ENCODE peak calls at places on chromosomes 7 and 10, in four cellular contexts. F is tibial nerve, G is IMR-90, M is HCT116. Q is an unnamed sample.

GRCh38 chr7:141076377-141076776 is 2.5 kb downstream of the TMEM178B start:
- DNase-seq in F (no peak), G (no peak), M (no peak), Q (no peak)

GRCh38 chr7:26199301-26200112 is 1.0 kb downstream of the HNRNPA2B1 start:
- DNase-seq in F (peak), G (peak), M (no peak), Q (peak)

GRCh38 chr7:77409739-77410545 is 6.2 kb downstream of the GSAP start:
- DNase-seq in F (no peak), G (peak), M (no peak), Q (no peak)

GRCh38 chr7:50957427-50957826 is 174.7 kb upstream of the GRB10 start:
- DNase-seq in F (no peak), G (no peak), M (no peak), Q (no peak)

GRCh38 chr7:13742719-13743640 is 246.5 kb downstream of the ETV1 start:
- DNase-seq in F (peak), G (peak), M (peak), Q (no peak)

GRCh38 chr10:118035358-118036031 is 11.2 kb downstream of the RAB11FIP2 start:
- DNase-seq in F (no peak), G (no peak), M (no peak), Q (no peak)

GRCh38 chr7:136533732-136534131 is 334.7 kb upstream of the CHRM2 start:
- DNase-seq in F (no peak), G (no peak), M (no peak), Q (peak)

GRCh38 chr10:51030480-51030879 is 43.8 kb upstream of the PRKG1 start:
- DNase-seq in F (no peak), G (peak), M (no peak), Q (no peak)

GRCh38 chr7:127252736-127253288 is at the start of gene GRM8:
- DNase-seq in F (peak), G (peak), M (no peak), Q (no peak)

GRCh38 chr7:36316319-36316718 is 73.3 kb upstream of the ANLN start:
- DNase-seq in F (no peak), G (no peak), M (no peak), Q (no peak)

GRCh38 chr10:15485684-15486316 is 114.7 kb upstream of the FAM171A1 start:
- DNase-seq in F (no peak), G (no peak), M (no peak), Q (no peak)

GRCh38 chr10:81884856-81885255 is 9.9 kb downstream of the NRG3 start:
- DNase-seq in F (no peak), G (no peak), M (no peak), Q (no peak)

GRCh38 chr7:156816943-156817572 is 75.9 kb downstream of the LMBR1 start:
- DNase-seq in F (no peak), G (peak), M (no peak), Q (no peak)

GRCh38 chr7:33707427-33707826 is 197.9 kb upstream of the BMPER start:
- DNase-seq in F (no peak), G (no peak), M (no peak), Q (no peak)

GRCh38 chr7:38300175-38300574 is 26.7 kb upstream of the TARP start:
- DNase-seq in F (no peak), G (no peak), M (no peak), Q (no peak)

GRCh38 chr10:507908-508444 is 181.5 kb downstream of the DIP2C start:
- DNase-seq in F (no peak), G (no peak), M (no peak), Q (no peak)

GRCh38 chr7:1920266-1920681 is 250.2 kb downstream of the ELFN1 start:
- DNase-seq in F (no peak), G (no peak), M (no peak), Q (no peak)

GRCh38 chr7:94512735-94513564 is 3.3 kb downstream of the CASD1 start:
- DNase-seq in F (no peak), G (no peak), M (no peak), Q (peak)

GRCh38 chr7:53272081-53272480 is 236.6 kb downstream of the POM121L12 start:
- DNase-seq in F (no peak), G (no peak), M (no peak), Q (no peak)

GRCh38 chr7:115043605-115044004 is 121.7 kb downstream of the MDFIC start:
- DNase-seq in F (no peak), G (no peak), M (no peak), Q (no peak)

GRCh38 chr10:60572511-60573194 is 183.0 kb upstream of the ANK3 start:
- DNase-seq in F (peak), G (peak), M (no peak), Q (no peak)

GRCh38 chr7:136133491-136133990 is 156.4 kb upstream of the MTPN start:
- DNase-seq in F (no peak), G (peak), M (no peak), Q (no peak)

GRCh38 chr10:15379043-15379442 is 8.0 kb upstream of the FAM171A1 start:
- DNase-seq in F (no peak), G (no peak), M (no peak), Q (no peak)

GRCh38 chr10:4407783-4408182 is 418.2 kb upstream of the AKR1E2 start:
- DNase-seq in F (no peak), G (peak), M (peak), Q (no peak)

GRCh38 chr7:49187543-49188268 is 263.4 kb downstream of the CDC14C start:
- DNase-seq in F (no peak), G (no peak), M (no peak), Q (no peak)

GRCh38 chr10:93352638-93353383 is 129.3 kb downstream of the MYOF start:
- DNase-seq in F (peak), G (peak), M (no peak), Q (no peak)

GRCh38 chr10:72730462-72730861 is 38.5 kb downstream of the MCU start:
- DNase-seq in F (no peak), G (peak), M (no peak), Q (no peak)

GRCh38 chr10:58157076-58157766 is 110.5 kb downstream of the IPMK start:
- DNase-seq in F (no peak), G (peak), M (no peak), Q (peak)

GRCh38 chr7:47991270-47991669 is 11.9 kb upstream of the HUS1 start:
- DNase-seq in F (no peak), G (no peak), M (no peak), Q (no peak)

GRCh38 chr7:149855368-149856305 is 17.5 kb downstream of the ZNF862 start:
- DNase-seq in F (no peak), G (peak), M (peak), Q (no peak)

GRCh38 chr7:64180989-64181388 is 26.0 kb upstream of the ZNF735 start:
- DNase-seq in F (no peak), G (no peak), M (no peak), Q (no peak)

GRCh38 chr7:126690848-126691751 is 561.6 kb downstream of the GRM8 start:
- DNase-seq in F (no peak), G (no peak), M (no peak), Q (no peak)

GRCh38 chr10:83037653-83038052 is 1101.7 kb upstream of the GHITM start:
- DNase-seq in F (no peak), G (no peak), M (no peak), Q (no peak)
- TF ChIP-seq CTCF in F (no peak), G (no peak), M (no peak), Q (no peak)

DNA sequence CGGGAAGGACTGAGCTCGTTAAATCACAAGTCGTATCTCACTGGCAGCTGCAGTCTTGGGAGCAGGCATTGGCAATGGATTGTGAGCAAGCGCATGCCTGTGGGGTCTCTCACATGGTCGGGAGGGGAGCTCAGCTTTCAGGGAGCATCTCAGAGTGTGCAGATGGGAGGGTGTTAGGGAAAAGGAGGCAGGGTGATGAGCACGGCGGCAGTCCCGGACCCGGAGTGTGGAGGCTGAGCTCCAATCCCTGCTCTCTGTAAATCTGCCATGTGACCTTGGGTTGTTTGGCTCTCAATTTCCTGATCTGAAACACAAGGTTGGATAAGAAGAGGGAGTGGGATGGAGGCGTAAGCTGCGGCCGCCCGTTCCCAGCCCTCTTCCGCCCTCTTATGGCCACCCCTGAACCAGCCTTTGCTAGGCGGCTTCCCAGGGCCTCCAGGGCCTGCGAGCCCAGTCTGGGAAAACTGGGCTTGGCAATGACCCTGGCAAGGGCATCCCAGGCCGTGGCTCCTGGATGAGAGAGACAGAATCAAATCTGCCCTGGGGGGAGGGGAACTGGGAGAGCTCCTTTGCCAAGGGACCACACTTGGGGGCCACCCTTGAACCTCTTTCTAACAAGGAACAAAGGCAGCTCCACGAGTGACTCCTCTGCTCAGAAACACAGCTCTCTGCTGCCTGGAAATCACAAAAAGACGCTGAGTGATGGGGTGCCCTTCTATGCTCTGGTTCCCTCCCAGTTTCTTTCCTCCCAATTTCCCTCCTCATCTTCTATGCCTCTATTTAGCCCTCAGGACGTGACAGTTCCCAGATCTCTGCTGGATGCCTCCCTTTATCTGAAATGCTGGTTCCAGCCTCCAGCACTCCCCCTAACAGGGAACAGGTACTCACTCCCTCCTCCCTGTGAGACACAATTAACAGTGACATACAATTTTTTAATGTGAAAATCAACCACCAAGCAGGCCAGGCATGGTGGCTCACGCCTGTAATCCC is 41.7 kb upstream of the LOXL4 start:
- DNase-seq in F (peak), G (peak), M (peak), Q (peak)
- H3K4me3 ChIP-seq in F (peak), G (peak), M (no peak), Q (no peak)

GRCh38 chr7:44490351-44491200 is at the start of gene NUDCD3:
- DNase-seq in F (peak), G (peak), M (peak), Q (peak)
- TF ChIP-seq POLR2A in F (no peak), G (peak), M (peak), Q (no peak)

GRCh38 chr7:100682991-100683658 is 9.6 kb downstream of the GNB2 start:
- DNase-seq in F (no peak), G (no peak), M (no peak), Q (no peak)
- TF ChIP-seq CTCF in F (no peak), G (no peak), M (no peak), Q (no peak)